ENCODE peak calls at places on chromosome 17, in nine cellular contexts. O, E, U, N, H, K, W, Y and T are unnamed samples. For H3K4me1, the result is how much of the 10 kb centered on the place peaks cover.

GRCh38 chr17:17314501-17315071 is 11.4 kb downstream of the NT5M start:
- DNase-seq in E (no peak), Y (no peak), K (no peak), W (peak), U (no peak), O (no peak), N (peak), H (no peak), T (no peak)

GRCh38 chr17:1076299-1076981 is 79.5 kb downstream of the TIMM22 start:
- DNase-seq in U (no peak), N (peak), K (no peak), H (no peak), E (no peak), Y (no peak), W (peak), O (no peak), T (no peak)

GRCh38 chr17:17028878-17029535 is 13.2 kb upstream of the MPRIP start:
- DNase-seq in W (peak), K (no peak), N (no peak), U (no peak), Y (no peak), H (peak), O (no peak), E (no peak), T (no peak)

GRCh38 chr17:11996722-11997146 is 541 bp downstream of the ZNF18 start:
- DNase-seq in E (no peak), N (no peak), O (peak), W (no peak), H (peak), K (peak), U (peak), Y (no peak), T (peak)

GRCh38 chr17:19284005-19284959 is 47.1 kb downstream of the EPN2 start:
- DNase-seq in K (peak), U (no peak), Y (no peak), W (no peak), O (no peak), N (no peak), H (no peak), E (no peak), T (no peak)

GRCh38 chr17:8954339-8954738 is 11.2 kb downstream of the PIK3R5 start:
- DNase-seq in W (peak), N (peak), E (peak), Y (peak), U (no peak), H (no peak), K (peak), O (peak), T (peak)

GRCh38 chr17:4625181-4625601 is 16.3 kb downstream of the ALOX15 start:
- DNase-seq in N (no peak), Y (no peak), E (no peak), O (no peak), H (no peak), W (no peak), K (no peak), U (peak), T (no peak)

GRCh38 chr17:80879723-80880649 is 111.7 kb upstream of the CHMP6 start:
- DNase-seq in W (no peak), U (no peak), N (peak), E (no peak), Y (no peak), H (no peak), O (no peak), K (no peak), T (no peak)

GRCh38 chr17:71883258-71883657 is 237.6 kb upstream of the SOX9 start:
- DNase-seq in U (no peak), W (no peak), K (no peak), H (no peak), E (no peak), N (no peak), O (no peak), Y (no peak), T (no peak)

GRCh38 chr17:80717661-80718060 is 173.0 kb downstream of the RPTOR start:
- DNase-seq in U (no peak), H (no peak), O (no peak), E (no peak), Y (no peak), N (no peak), K (no peak), W (no peak), T (no peak)

GRCh38 chr17:21419299-21420239 is 43.4 kb downstream of the KCNJ12 start:
- DNase-seq in W (peak), K (peak), O (no peak), H (no peak), Y (no peak), E (no peak), U (no peak), N (no peak), T (peak)

GRCh38 chr17:82767041-82767754 is 15.3 kb downstream of the TBCD start:
- DNase-seq in O (peak), K (peak), E (no peak), Y (no peak), H (peak), N (peak), U (peak), W (peak), T (no peak)

GRCh38 chr17:3788200-3788599 is 12.8 kb downstream of the ITGAE start:
- DNase-seq in O (no peak), H (no peak), Y (no peak), K (no peak), E (no peak), U (no peak), N (no peak), W (no peak), T (no peak)

GRCh38 chr17:73203135-73203787 is 10.4 kb downstream of the COG1 start:
- DNase-seq in E (no peak), O (peak), K (no peak), N (no peak), H (no peak), Y (no peak), U (no peak), W (no peak), T (no peak)

GRCh38 chr17:40415390-40415789 is 2.3 kb downstream of the TOP2A start:
- DNase-seq in U (peak), W (no peak), E (no peak), O (no peak), Y (no peak), H (peak), N (no peak), K (peak), T (no peak)

GRCh38 chr17:59620518-59621259 is 994 bp downstream of the CLTC start:
- DNase-seq in Y (no peak), W (peak), O (peak), H (peak), N (peak), E (peak), K (peak), U (no peak), T (no peak)

GRCh38 chr17:81221371-81221841 is 1.4 kb downstream of the CEP131 start:
- DNase-seq in U (no peak), W (peak), Y (no peak), N (no peak), E (no peak), O (no peak), H (no peak), K (no peak), T (no peak)

GRCh38 chr17:8785547-8786412 is 13.4 kb downstream of the MFSD6L start:
- DNase-seq in E (peak), U (peak), W (peak), K (peak), Y (peak), O (peak), N (peak), H (peak), T (peak)

GRCh38 chr17:35764123-35764991 is 3.7 kb downstream of the C17orf50 start:
- DNase-seq in W (peak), O (peak), E (peak), N (peak), K (peak), Y (peak), U (peak), H (peak), T (peak)

GRCh38 chr17:33292981-33293867 is at the start of gene ASIC2:
- DNase-seq in W (peak), O (no peak), N (no peak), H (peak), Y (no peak), K (no peak), E (no peak), U (peak), T (no peak)

GRCh38 chr17:73492125-73492801 is 152.0 kb downstream of the SDK2 start:
- DNase-seq in K (no peak), N (no peak), H (no peak), O (no peak), E (no peak), W (peak), U (no peak), Y (no peak), T (no peak)

GRCh38 chr17:53837131-53837530 is 14.4 kb downstream of the KIF2B start:
- DNase-seq in Y (no peak), H (no peak), W (no peak), N (no peak), K (no peak), U (no peak), O (no peak), E (no peak), T (no peak)

GRCh38 chr17:60102632-60103047 is 23.9 kb upstream of the HEATR6 start:
- DNase-seq in E (peak), Y (no peak), N (peak), U (peak), W (peak), K (peak), H (peak), O (no peak), T (no peak)

GRCh38 chr17:42681976-42682375 is 333 bp upstream of the CCR10 start:
- DNase-seq in W (no peak), N (no peak), Y (no peak), H (no peak), O (no peak), U (no peak), E (no peak), K (no peak), T (no peak)

GRCh38 chr17:68384941-68385340 is 72.4 kb downstream of the WIPI1 start:
- DNase-seq in E (no peak), U (no peak), O (no peak), K (no peak), H (no peak), W (peak), N (no peak), Y (no peak), T (no peak)

GRCh38 chr17:46832945-46833839 is 14.7 kb upstream of the WNT3 start:
- DNase-seq in O (no peak), Y (no peak), K (no peak), H (no peak), U (peak), W (peak), N (peak), E (no peak), T (no peak)

GRCh38 chr17:42133461-42134041 is 10.9 kb downstream of the HSPB9 start:
- DNase-seq in O (no peak), H (no peak), K (peak), E (no peak), W (no peak), N (no peak), Y (no peak), U (no peak), T (no peak)

GRCh38 chr17:74042744-74043486 is 160.6 kb upstream of the RPL38 start:
- DNase-seq in U (peak), H (peak), N (no peak), K (no peak), O (peak), W (peak), E (no peak), Y (no peak), T (peak)

GRCh38 chr17:61282377-61282776 is 117.3 kb upstream of the TBX2 start:
- DNase-seq in W (no peak), O (no peak), E (no peak), Y (no peak), H (no peak), K (no peak), N (no peak), U (no peak), T (no peak)

GRCh38 chr17:61280851-61281250 is 118.8 kb upstream of the TBX2 start:
- DNase-seq in W (no peak), K (no peak), H (no peak), U (no peak), N (no peak), Y (no peak), E (no peak), O (no peak), T (no peak)

GRCh38 chr17:61283043-61283442 is 116.6 kb upstream of the TBX2 start:
- DNase-seq in K (no peak), U (no peak), N (no peak), Y (no peak), O (no peak), E (no peak), H (no peak), W (no peak), T (no peak)

GRCh38 chr17:61279476-61280145 is 120.0 kb upstream of the TBX2 start:
- DNase-seq in H (no peak), U (peak), O (no peak), Y (no peak), K (no peak), N (no peak), W (no peak), E (peak), T (no peak)

DNA sequence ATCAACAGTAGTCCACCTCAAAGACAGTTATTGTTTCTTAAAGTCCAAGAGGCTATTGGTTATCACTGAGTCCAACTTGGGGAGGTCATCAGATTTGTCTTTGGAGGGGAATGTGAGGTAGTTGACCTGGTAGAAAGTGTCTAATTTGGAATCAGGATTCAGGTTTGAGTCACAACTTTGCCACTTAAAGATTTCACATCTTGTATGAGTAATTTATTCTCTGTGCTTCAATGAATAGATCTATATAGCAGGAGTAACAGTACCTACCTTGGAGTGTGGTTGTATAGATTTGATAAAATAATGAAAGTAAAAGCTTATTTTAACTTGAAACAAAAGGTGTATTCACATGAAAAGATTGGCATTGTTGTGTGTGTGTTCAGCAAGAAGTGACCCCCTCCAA is 119.3 kb upstream of the TBX2 start:
- DNase-seq in W (no peak), H (no peak), U (no peak), Y (no peak), K (no peak), N (no peak), E (no peak), O (no peak), T (no peak)
- H3K4me1 ChIP-seq in W (under half), H (under half), U (under half), Y (under half), K (under half), N (under half), E (under half), O (under half), T (under half)

GRCh38 chr17:50207792-50208567 is 6.5 kb upstream of the COL1A1 start:
- DNase-seq in K (no peak), E (no peak), W (peak), N (no peak), Y (peak), H (no peak), O (no peak), U (no peak), T (no peak)
- H3K27ac ChIP-seq in K (no peak), E (peak), W (no peak), N (peak), Y (peak), H (peak), O (peak), U (peak), T (peak)

GRCh38 chr17:29590261-29590978 is 972 bp upstream of the GIT1 start:
- DNase-seq in H (peak), K (peak), W (no peak), O (peak), Y (no peak), U (peak), E (no peak), N (peak), T (no peak)
- H3K4me1 ChIP-seq in H (half or more), K (half or more), W (under half), O (under half), Y (half or more), U (under half), E (under half), N (half or more), T (under half)

DNA sequence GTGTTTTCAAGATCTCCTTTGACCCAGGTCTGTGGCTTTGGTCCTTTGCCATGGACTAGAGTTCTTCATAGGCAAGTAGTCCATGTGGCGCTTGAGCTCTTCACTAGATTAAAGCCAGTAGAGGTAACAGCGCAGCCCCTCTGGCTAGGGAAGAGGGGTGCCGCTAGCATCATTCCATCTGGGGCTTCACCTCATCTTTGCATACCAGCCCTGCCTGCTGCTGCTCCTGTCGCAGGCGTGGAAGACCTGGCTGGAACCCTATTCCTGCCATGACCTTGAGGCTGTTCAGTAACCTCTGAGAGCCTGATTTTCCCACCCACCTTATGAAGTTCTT is 198.4 kb downstream of the MSI2 start:
- DNase-seq in U (no peak), N (no peak), E (no peak), O (no peak), Y (no peak), K (no peak), W (no peak), H (no peak), T (no peak)
- H3K27ac ChIP-seq in U (no peak), N (no peak), E (peak), O (peak), Y (peak), K (peak), W (peak), H (peak), T (no peak)

GRCh38 chr17:43830510-43831145 is 2.3 kb downstream of the MPP3 start:
- DNase-seq in U (no peak), O (no peak), E (no peak), N (no peak), W (no peak), Y (no peak), K (no peak), H (no peak), T (no peak)
- H3K4me1 ChIP-seq in U (under half), O (under half), E (under half), N (under half), W (under half), Y (under half), K (under half), H (under half), T (under half)

GRCh38 chr17:75124819-75125162 is 6.8 kb downstream of the NT5C start:
- DNase-seq in U (no peak), H (no peak), W (no peak), O (no peak), N (no peak), E (no peak), Y (no peak), K (no peak), T (no peak)

GRCh38 chr17:75128694-75129505 is 2.6 kb downstream of the NT5C start:
- DNase-seq in N (no peak), U (no peak), Y (no peak), K (no peak), O (no peak), H (no peak), E (no peak), W (no peak), T (no peak)

GRCh38 chr17:75125984-75126383 is 5.6 kb downstream of the NT5C start:
- DNase-seq in U (no peak), O (no peak), E (no peak), Y (no peak), H (peak), N (no peak), W (peak), K (peak), T (no peak)

GRCh38 chr17:75126954-75127353 is 4.6 kb downstream of the NT5C start:
- DNase-seq in U (no peak), E (no peak), H (no peak), O (no peak), K (no peak), Y (no peak), N (no peak), W (no peak), T (no peak)

GRCh38 chr17:75124041-75124818 is 7.3 kb downstream of the NT5C start:
- DNase-seq in O (peak), N (peak), U (peak), K (no peak), E (peak), Y (no peak), W (no peak), H (peak), T (no peak)
- H3K27ac ChIP-seq in O (peak), N (peak), U (no peak), K (no peak), E (peak), Y (no peak), W (no peak), H (peak), T (no peak)

DNA sequence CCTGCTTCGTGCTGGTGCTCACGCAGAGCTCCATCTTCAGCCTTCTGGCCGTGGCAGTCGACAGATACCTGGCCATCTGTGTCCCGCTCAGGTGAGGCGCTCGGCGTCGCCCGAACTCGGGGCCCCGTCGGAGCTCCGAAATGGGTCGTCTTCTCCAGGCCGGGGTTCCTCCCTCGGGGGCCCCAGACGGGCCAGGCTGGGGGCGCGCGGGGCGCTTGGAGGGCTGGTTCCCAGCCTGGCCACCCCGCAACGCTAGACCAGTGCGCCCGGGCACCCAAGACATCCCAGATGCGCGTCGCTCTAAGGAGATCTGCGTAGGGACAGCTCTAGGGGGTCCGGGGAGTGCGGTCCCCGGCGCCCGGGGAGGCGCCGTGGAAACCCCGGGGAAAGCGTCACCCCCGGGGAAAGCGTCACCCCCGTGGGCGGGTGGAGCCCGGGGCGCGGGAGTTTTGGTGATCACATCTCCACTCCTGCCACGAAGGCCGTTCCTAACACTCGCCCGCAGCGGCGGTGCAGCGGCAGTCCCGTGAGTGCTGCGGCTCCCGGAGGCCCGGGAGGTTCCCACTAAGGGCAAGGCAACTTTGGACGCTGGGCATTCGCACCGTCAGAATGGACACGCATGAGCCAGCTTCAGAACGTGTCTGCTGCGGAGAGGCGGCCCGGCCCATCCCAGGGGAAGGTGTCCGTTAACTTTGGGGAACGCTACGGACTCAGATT is 721 bp downstream of the ADORA2B start:
- DNase-seq in E (no peak), O (no peak), N (peak), Y (no peak), H (no peak), K (no peak), U (peak), W (no peak), T (no peak)
- H3K4me1 ChIP-seq in E (under half), O (under half), N (under half), Y (under half), H (under half), K (under half), U (under half), W (under half), T (under half)

DNA sequence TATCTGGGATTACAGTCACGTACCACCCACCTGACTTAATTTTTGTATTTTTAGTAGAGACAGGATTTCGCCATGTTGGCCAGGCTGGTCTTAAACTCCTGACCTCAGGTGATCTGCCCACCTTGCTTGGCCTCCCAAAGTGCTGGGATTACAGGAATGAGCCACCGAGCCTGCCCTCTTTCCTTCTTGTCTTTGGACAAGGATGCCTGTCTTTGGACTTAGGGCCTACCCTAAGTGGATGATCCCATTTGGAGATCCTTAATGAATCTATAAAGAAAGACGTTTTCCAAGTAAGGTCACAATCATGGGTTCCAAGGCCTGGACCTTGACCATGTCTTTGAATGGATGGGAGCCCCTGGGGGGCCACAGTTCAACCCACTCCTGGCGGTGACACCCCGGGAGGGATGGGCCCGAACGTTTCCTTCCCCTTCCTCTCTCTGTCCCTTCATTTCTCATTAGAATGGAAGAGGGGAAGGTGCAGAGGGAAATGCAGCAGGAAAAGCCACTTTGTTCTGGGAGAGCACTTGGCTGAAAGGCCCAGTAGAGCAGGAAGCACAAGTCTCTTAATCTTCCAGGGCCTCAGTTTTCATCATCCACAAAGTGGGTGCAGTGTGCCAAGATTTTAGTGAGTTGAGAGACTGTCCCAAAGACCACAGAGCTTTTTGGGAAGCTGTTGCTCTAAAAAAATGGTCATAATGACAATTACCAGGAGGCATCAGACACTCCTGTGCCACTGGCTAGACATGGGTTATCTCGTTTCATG is 353.3 kb downstream of the SEC14L1 start:
- DNase-seq in H (no peak), K (no peak), U (no peak), Y (peak), N (no peak), E (no peak), W (peak), O (peak), T (no peak)
- H3K27ac ChIP-seq in H (peak), K (peak), U (no peak), Y (peak), N (no peak), E (no peak), W (no peak), O (no peak), T (no peak)